ENCODE peak calls at places on chromosomes 7 and 10, in five cellular contexts. One of them, this sample, is unnamed.

GRCh38 chr10:116768786-116769185 is 26.4 kb upstream of the HSPA12A start:
- DNase-seq in testis: no peak
- DNase-seq in gastrocnemius medialis: no peak
- DNase-seq in upper lobe of right lung: peak; percentile 6
- DNase-seq in HCT116: no peak
- DNase-seq in this sample: no peak

GRCh38 chr10:37479469-37479868 is 354.1 kb downstream of the ANKRD30A start:
- DNase-seq in testis: no peak
- DNase-seq in gastrocnemius medialis: no peak
- DNase-seq in upper lobe of right lung: no peak
- DNase-seq in HCT116: no peak
- DNase-seq in this sample: no peak

GRCh38 chr7:66629659-66630058 is 978 bp downstream of the KCTD7 start:
- DNase-seq in testis: no peak
- DNase-seq in gastrocnemius medialis: no peak
- DNase-seq in upper lobe of right lung: no peak
- DNase-seq in HCT116: no peak
- DNase-seq in this sample: no peak

GRCh38 chr10:4684434-4684833 is 141.6 kb upstream of the AKR1E2 start:
- DNase-seq in testis: no peak
- DNase-seq in gastrocnemius medialis: no peak
- DNase-seq in upper lobe of right lung: no peak
- DNase-seq in HCT116: no peak
- DNase-seq in this sample: no peak

GRCh38 chr10:109067051-109067450 is 856.3 kb downstream of the XPNPEP1 start:
- DNase-seq in testis: no peak
- DNase-seq in gastrocnemius medialis: no peak
- DNase-seq in upper lobe of right lung: no peak
- DNase-seq in HCT116: no peak
- DNase-seq in this sample: no peak

GRCh38 chr10:93608421-93608820 is 3.9 kb upstream of the PDE6C start:
- DNase-seq in testis: no peak
- DNase-seq in gastrocnemius medialis: no peak
- DNase-seq in upper lobe of right lung: no peak
- DNase-seq in HCT116: no peak
- DNase-seq in this sample: no peak

GRCh38 chr7:1243290-1243963 is 10.8 kb downstream of the UNCX start:
- DNase-seq in testis: no peak
- DNase-seq in gastrocnemius medialis: no peak
- DNase-seq in upper lobe of right lung: no peak
- DNase-seq in HCT116: no peak
- DNase-seq in this sample: no peak

GRCh38 chr7:129949292-129950133 is 3.2 kb downstream of the UBE2H start:
- DNase-seq in testis: peak; percentile 34
- DNase-seq in gastrocnemius medialis: no peak
- DNase-seq in upper lobe of right lung: peak; percentile 23
- DNase-seq in HCT116: peak; percentile 40
- DNase-seq in this sample: peak; percentile 78

GRCh38 chr7:2720024-2720423 is 32.0 kb downstream of the AMZ1 start:
- DNase-seq in testis: no peak
- DNase-seq in gastrocnemius medialis: no peak
- DNase-seq in upper lobe of right lung: no peak
- DNase-seq in HCT116: no peak
- DNase-seq in this sample: no peak

GRCh38 chr10:124717911-124718734 is 26.1 kb downstream of the FAM53B start:
- DNase-seq in testis: peak; percentile 84
- DNase-seq in gastrocnemius medialis: no peak
- DNase-seq in upper lobe of right lung: peak; percentile 69
- DNase-seq in HCT116: no peak
- DNase-seq in this sample: peak; percentile 60

GRCh38 chr10:90602815-90603600 is 254.8 kb downstream of the HTR7 start:
- DNase-seq in testis: no peak
- DNase-seq in gastrocnemius medialis: no peak
- DNase-seq in upper lobe of right lung: no peak
- DNase-seq in HCT116: no peak
- DNase-seq in this sample: no peak

GRCh38 chr10:124329368-124329767 is 89.4 kb downstream of the OAT start:
- DNase-seq in testis: no peak
- DNase-seq in gastrocnemius medialis: no peak
- DNase-seq in upper lobe of right lung: no peak
- DNase-seq in HCT116: no peak
- DNase-seq in this sample: no peak

GRCh38 chr7:47042669-47043068 is 539.2 kb downstream of the TNS3 start:
- DNase-seq in testis: no peak
- DNase-seq in gastrocnemius medialis: no peak
- DNase-seq in upper lobe of right lung: no peak
- DNase-seq in HCT116: no peak
- DNase-seq in this sample: no peak

GRCh38 chr10:131129544-131129943 is 182.0 kb downstream of the TCERG1L start:
- DNase-seq in testis: no peak
- DNase-seq in gastrocnemius medialis: no peak
- DNase-seq in upper lobe of right lung: no peak
- DNase-seq in HCT116: no peak
- DNase-seq in this sample: no peak

GRCh38 chr10:83764681-83765080 is 374.6 kb upstream of the GHITM start:
- DNase-seq in testis: no peak
- DNase-seq in gastrocnemius medialis: no peak
- DNase-seq in upper lobe of right lung: no peak
- DNase-seq in HCT116: no peak
- DNase-seq in this sample: no peak

GRCh38 chr7:16396766-16397496 is 24.4 kb downstream of the CRPPA start:
- DNase-seq in testis: no peak
- DNase-seq in gastrocnemius medialis: no peak
- DNase-seq in upper lobe of right lung: no peak
- DNase-seq in HCT116: no peak
- DNase-seq in this sample: no peak

DNA sequence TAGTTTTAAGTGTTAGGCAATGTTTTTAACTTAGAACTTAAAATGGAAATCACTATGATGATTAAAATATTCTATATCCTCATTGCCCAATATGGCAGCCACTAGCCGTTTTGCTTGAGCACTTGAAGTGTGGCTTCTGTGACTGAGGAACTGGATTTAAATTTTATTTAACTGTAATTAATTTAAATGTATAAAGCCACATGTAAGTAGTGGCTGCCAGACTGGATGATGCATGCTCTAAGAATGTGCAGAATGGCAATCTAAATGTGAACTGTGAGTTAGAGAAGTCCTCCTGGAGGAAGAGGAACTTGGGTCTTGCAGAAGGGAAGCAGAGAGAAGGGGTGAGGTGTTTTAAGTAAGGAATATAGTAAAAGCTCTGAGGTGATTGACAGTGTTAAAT is 451.4 kb downstream of the SUGCT start:
- DNase-seq in testis: no peak
- DNase-seq in gastrocnemius medialis: no peak
- DNase-seq in upper lobe of right lung: no peak
- DNase-seq in HCT116: no peak
- DNase-seq in this sample: no peak
- H3K4me3 ChIP-seq in testis: no peak overlapping the region
- H3K4me3 ChIP-seq in gastrocnemius medialis: no peak overlapping the region
- H3K4me3 ChIP-seq in upper lobe of right lung: no peak overlapping the region
- H3K4me3 ChIP-seq in HCT116: no peak overlapping the region
- H3K4me3 ChIP-seq in this sample: no peak overlapping the region

GRCh38 chr10:63455507-63455906 is 10.3 kb downstream of the JMJD1C start:
- DNase-seq in testis: no peak
- DNase-seq in gastrocnemius medialis: no peak
- DNase-seq in upper lobe of right lung: no peak
- DNase-seq in HCT116: no peak
- DNase-seq in this sample: no peak
- H3K27ac ChIP-seq in testis: no peak overlapping the region
- H3K27ac ChIP-seq in gastrocnemius medialis: no peak overlapping the region
- H3K27ac ChIP-seq in upper lobe of right lung: no peak overlapping the region
- H3K27ac ChIP-seq in HCT116: no peak overlapping the region
- H3K27ac ChIP-seq in this sample: peak overlapping the region; percentile 48

GRCh38 chr10:8058274-8059111 is 4.0 kb downstream of the GATA3 start:
- DNase-seq in testis: no peak
- DNase-seq in gastrocnemius medialis: no peak
- DNase-seq in upper lobe of right lung: no peak
- DNase-seq in HCT116: no peak
- DNase-seq in this sample: no peak
- H3K27me3 ChIP-seq in testis: no peaks in the 10 kb centered on the region
- H3K27me3 ChIP-seq in gastrocnemius medialis: peaks cover 92% of the 10 kb centered on the region
- H3K27me3 ChIP-seq in upper lobe of right lung: peaks cover 64% of the 10 kb centered on the region
- H3K27me3 ChIP-seq in HCT116: no peaks in the 10 kb centered on the region
- H3K27me3 ChIP-seq in this sample: no peaks in the 10 kb centered on the region

GRCh38 chr10:689433-690226 is at the start of gene DIP2C:
- DNase-seq in testis: peak; percentile 84
- DNase-seq in gastrocnemius medialis: peak; percentile 52
- DNase-seq in upper lobe of right lung: peak; percentile 85
- DNase-seq in HCT116: peak; percentile 16
- DNase-seq in this sample: peak; percentile 65

GRCh38 chr10:690227-691161 is 1.0 kb upstream of the DIP2C start:
- DNase-seq in testis: no peak
- DNase-seq in gastrocnemius medialis: no peak
- DNase-seq in upper lobe of right lung: no peak
- DNase-seq in HCT116: no peak
- DNase-seq in this sample: peak; percentile 27

GRCh38 chr10:688287-688620 is 1.2 kb downstream of the DIP2C start:
- DNase-seq in testis: no peak
- DNase-seq in gastrocnemius medialis: no peak
- DNase-seq in upper lobe of right lung: no peak
- DNase-seq in HCT116: no peak
- DNase-seq in this sample: no peak

GRCh38 chr10:687583-688286 is 1.7 kb downstream of the DIP2C start:
- DNase-seq in testis: no peak
- DNase-seq in gastrocnemius medialis: no peak
- DNase-seq in upper lobe of right lung: no peak
- DNase-seq in HCT116: no peak
- DNase-seq in this sample: no peak

DNA sequence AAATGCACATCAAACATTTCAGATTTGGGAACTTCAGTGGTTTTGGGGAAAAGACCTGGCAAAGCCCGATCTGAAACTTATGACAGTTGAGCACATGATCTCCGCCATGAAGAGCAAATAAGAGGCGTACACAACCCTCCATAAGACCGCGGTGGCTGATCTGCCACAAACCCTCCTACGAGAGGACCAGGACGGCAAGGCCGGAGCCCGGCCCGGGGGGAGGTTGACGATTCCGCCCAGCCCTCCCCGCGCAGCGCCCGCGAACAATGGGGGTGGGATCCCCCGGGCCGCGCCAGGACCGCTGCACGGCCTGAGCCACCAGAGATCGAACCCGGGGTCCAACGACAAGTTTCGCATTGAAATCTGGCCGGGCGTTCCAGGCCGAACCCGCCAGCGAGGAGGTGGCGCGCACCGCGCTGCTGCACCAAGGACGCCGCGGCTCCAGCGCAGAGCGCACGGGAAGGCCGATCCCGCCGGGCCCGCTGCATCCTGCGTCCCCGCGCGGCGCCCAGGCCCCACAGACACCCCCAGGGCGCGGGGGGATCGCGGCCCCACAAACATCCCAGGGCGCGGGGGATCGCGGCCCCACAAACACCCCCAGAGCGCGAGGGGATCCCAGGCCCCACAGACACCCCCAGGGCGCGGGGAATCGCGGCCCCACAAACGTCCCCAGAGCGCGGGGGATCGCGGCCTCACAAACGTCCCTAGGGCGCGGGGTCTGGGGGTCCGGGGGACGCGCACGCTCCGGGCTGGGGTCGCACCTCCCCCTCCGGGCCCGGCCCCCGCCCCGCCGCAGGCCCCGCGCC is 644 bp downstream of the DIP2C start:
- DNase-seq in testis: peak; percentile 54
- DNase-seq in gastrocnemius medialis: no peak
- DNase-seq in upper lobe of right lung: no peak
- DNase-seq in HCT116: no peak
- DNase-seq in this sample: peak; percentile 40
- H3K4me3 ChIP-seq in testis: peak overlapping the region; percentile 82
- H3K4me3 ChIP-seq in gastrocnemius medialis: peak overlapping the region; percentile 77
- H3K4me3 ChIP-seq in upper lobe of right lung: peak overlapping the region; percentile 65
- H3K4me3 ChIP-seq in HCT116: peak overlapping the region; percentile 62
- H3K4me3 ChIP-seq in this sample: peak overlapping the region; percentile 85

GRCh38 chr10:23371073-23371472 is 26.5 kb upstream of the C10orf67 start:
- DNase-seq in testis: no peak
- DNase-seq in gastrocnemius medialis: no peak
- DNase-seq in upper lobe of right lung: no peak
- DNase-seq in HCT116: no peak
- DNase-seq in this sample: no peak

GRCh38 chr10:23367896-23368685 is 23.5 kb upstream of the C10orf67 start:
- DNase-seq in testis: no peak
- DNase-seq in gastrocnemius medialis: no peak
- DNase-seq in upper lobe of right lung: no peak
- DNase-seq in HCT116: no peak
- DNase-seq in this sample: peak; percentile 71

GRCh38 chr10:23373156-23373555 is 28.6 kb upstream of the C10orf67 start:
- DNase-seq in testis: no peak
- DNase-seq in gastrocnemius medialis: no peak
- DNase-seq in upper lobe of right lung: no peak
- DNase-seq in HCT116: no peak
- DNase-seq in this sample: no peak

GRCh38 chr10:23370106-23370505 is 25.5 kb upstream of the C10orf67 start:
- DNase-seq in testis: no peak
- DNase-seq in gastrocnemius medialis: no peak
- DNase-seq in upper lobe of right lung: no peak
- DNase-seq in HCT116: no peak
- DNase-seq in this sample: peak; percentile 53

DNA sequence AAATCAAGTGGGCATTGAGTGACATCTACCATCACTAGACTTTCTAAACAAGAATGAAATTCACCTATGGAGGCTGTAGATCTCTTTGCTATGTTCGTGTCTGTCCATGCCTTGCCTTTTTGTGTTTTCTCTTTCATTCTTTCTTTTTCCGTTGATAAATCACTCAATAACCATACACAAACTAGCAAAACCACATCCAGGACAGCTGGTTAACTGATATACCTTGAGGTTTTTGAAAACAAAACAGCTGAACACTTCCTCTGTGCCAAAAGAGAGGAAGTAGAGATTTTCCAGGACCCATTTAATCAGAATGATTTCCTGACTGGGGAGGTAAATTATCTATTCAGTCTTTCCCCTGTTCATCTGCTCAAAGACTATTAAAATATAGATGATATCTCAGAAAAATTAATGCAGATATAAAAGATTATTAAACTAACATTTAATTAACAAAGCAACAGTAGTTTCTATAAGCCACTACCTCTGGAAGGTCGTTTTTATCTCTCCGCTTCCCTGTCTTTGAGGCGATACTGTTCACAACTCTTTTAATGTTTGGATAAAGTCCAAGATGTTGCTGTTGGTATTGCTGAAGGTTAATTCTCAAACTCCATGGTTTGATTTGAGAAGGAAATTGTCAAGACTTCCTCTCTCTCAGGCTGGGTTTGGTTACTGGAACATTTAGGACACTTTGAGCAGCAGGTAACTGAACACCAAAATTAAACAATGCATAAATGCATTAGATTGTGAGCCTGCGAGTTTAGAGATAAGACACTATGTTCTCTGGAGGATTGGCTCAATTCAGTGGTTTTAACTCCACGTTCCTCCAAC is 24.4 kb upstream of the C10orf67 start:
- DNase-seq in testis: no peak
- DNase-seq in gastrocnemius medialis: no peak
- DNase-seq in upper lobe of right lung: no peak
- DNase-seq in HCT116: no peak
- DNase-seq in this sample: peak; percentile 89
- H3K27ac ChIP-seq in testis: no peak overlapping the region
- H3K27ac ChIP-seq in gastrocnemius medialis: no peak overlapping the region
- H3K27ac ChIP-seq in upper lobe of right lung: no peak overlapping the region
- H3K27ac ChIP-seq in HCT116: no peak overlapping the region
- H3K27ac ChIP-seq in this sample: peak overlapping the region; percentile 89

GRCh38 chr7:156082048-156082447 is 269.8 kb upstream of the SHH start:
- DNase-seq in testis: no peak
- DNase-seq in gastrocnemius medialis: no peak
- DNase-seq in upper lobe of right lung: no peak
- DNase-seq in HCT116: no peak
- DNase-seq in this sample: no peak
- H3K27me3 ChIP-seq in testis: no peaks in the 10 kb centered on the region
- H3K27me3 ChIP-seq in gastrocnemius medialis: no peaks in the 10 kb centered on the region
- H3K27me3 ChIP-seq in upper lobe of right lung: no peaks in the 10 kb centered on the region
- H3K27me3 ChIP-seq in HCT116: no peaks in the 10 kb centered on the region
- H3K27me3 ChIP-seq in this sample: peaks cover 31% of the 10 kb centered on the region